ENCODE peak calls at places on chromosome 7, in four cellular contexts. G is A549, U is GM20000, Q is kidney epithelial cell. N is an unnamed sample.

GRCh38 chr7:2258661-2259365 is 16.8 kb downstream of the NUDT1 start:
- DNase-seq in G (no peak), U (peak), Q (no peak), N (peak)

GRCh38 chr7:78779788-78780187 is 673.7 kb downstream of the MAGI2 start:
- DNase-seq in G (no peak), U (no peak), Q (no peak), N (no peak)

GRCh38 chr7:117807688-117808087 is 65.6 kb downstream of the CTTNBP2 start:
- DNase-seq in G (no peak), U (no peak), Q (no peak), N (no peak)

GRCh38 chr7:29100857-29101256 is 45.5 kb downstream of the CPVL start:
- DNase-seq in G (no peak), U (no peak), Q (no peak), N (no peak)

GRCh38 chr7:40299097-40299496 is 164.3 kb downstream of the SUGCT start:
- DNase-seq in G (no peak), U (no peak), Q (peak), N (no peak)

GRCh38 chr7:41880107-41880506 is 177.2 kb upstream of the INHBA start:
- DNase-seq in G (no peak), U (no peak), Q (no peak), N (no peak)

GRCh38 chr7:71739520-71740195 is 607.7 kb downstream of the GALNT17 start:
- DNase-seq in G (no peak), U (no peak), Q (no peak), N (no peak)

GRCh38 chr7:90407484-90407821 is 4.2 kb downstream of the CLDN12 start:
- DNase-seq in G (no peak), U (no peak), Q (no peak), N (no peak)

GRCh38 chr7:110675383-110676103 is 415.4 kb upstream of the LRRN3 start:
- DNase-seq in G (no peak), U (no peak), Q (no peak), N (no peak)

GRCh38 chr7:128041203-128041602 is 10.0 kb upstream of the LRRC4 start:
- DNase-seq in G (no peak), U (no peak), Q (no peak), N (no peak)

GRCh38 chr7:155291045-155291530 is 6.6 kb upstream of the INSIG1 start:
- DNase-seq in G (peak), U (no peak), Q (peak), N (no peak)

GRCh38 chr7:85191383-85191782 is 4.5 kb upstream of the SEMA3D start:
- DNase-seq in G (peak), U (no peak), Q (no peak), N (no peak)

GRCh38 chr7:77415822-77416620 is at the start of gene GSAP:
- DNase-seq in G (peak), U (peak), Q (no peak), N (peak)

GRCh38 chr7:293681-294439 is 3.9 kb downstream of the FOXL3 start:
- DNase-seq in G (no peak), U (no peak), Q (no peak), N (no peak)

GRCh38 chr7:129256221-129256620 is 31.4 kb downstream of the AHCYL2 start:
- DNase-seq in G (no peak), U (no peak), Q (no peak), N (no peak)

GRCh38 chr7:144098776-144099175 is 10.6 kb upstream of the OR2A2 start:
- DNase-seq in G (no peak), U (no peak), Q (no peak), N (no peak)

GRCh38 chr7:131921016-131921415 is 364.6 kb upstream of the PODXL start:
- DNase-seq in G (no peak), U (no peak), Q (no peak), N (no peak)

GRCh38 chr7:102306916-102307677 is 20.4 kb downstream of the SH2B2 start:
- DNase-seq in G (no peak), U (peak), Q (peak), N (peak)

GRCh38 chr7:29139191-29139590 is 7.1 kb downstream of the CPVL start:
- DNase-seq in G (no peak), U (no peak), Q (peak), N (no peak)

GRCh38 chr7:99041526-99041925 is 102.4 kb downstream of the SMURF1 start:
- DNase-seq in G (no peak), U (no peak), Q (no peak), N (no peak)

GRCh38 chr7:30913821-30914515 is 2.3 kb downstream of the AQP1 start:
- DNase-seq in G (no peak), U (no peak), Q (no peak), N (no peak)

GRCh38 chr7:100122568-100122967 is 3.1 kb downstream of the CNPY4 start:
- DNase-seq in G (no peak), U (no peak), Q (no peak), N (no peak)

GRCh38 chr7:93232673-93233018 is 480 bp downstream of the VPS50 start:
- DNase-seq in G (peak), U (no peak), Q (no peak), N (no peak)

GRCh38 chr7:130278892-130279690 is 12.4 kb downstream of the CPA2 start:
- DNase-seq in G (no peak), U (no peak), Q (no peak), N (no peak)

GRCh38 chr7:57769131-57769530 is 319.2 kb downstream of the ZNF716 start:
- DNase-seq in G (no peak), U (no peak), Q (no peak), N (no peak)

GRCh38 chr7:1081931-1082401 is 5.9 kb upstream of the GPER1 start:
- DNase-seq in G (no peak), U (no peak), Q (no peak), N (no peak)

GRCh38 chr7:76369011-76369410 is 10.2 kb upstream of the YWHAG start:
- DNase-seq in G (no peak), U (no peak), Q (no peak), N (no peak)

GRCh38 chr7:44152971-44153947 is 12.1 kb upstream of the MYL7 start:
- DNase-seq in G (no peak), U (no peak), Q (no peak), N (no peak)

GRCh38 chr7:134031835-134032617 is 95.1 kb upstream of the LRGUK start:
- DNase-seq in G (no peak), U (no peak), Q (no peak), N (no peak)

GRCh38 chr7:119397156-119397555 is 875.8 kb upstream of the KCND2 start:
- DNase-seq in G (no peak), U (no peak), Q (no peak), N (no peak)

GRCh38 chr7:17405786-17406185 is 107.3 kb downstream of the AHR start:
- DNase-seq in G (peak), U (no peak), Q (peak), N (no peak)

GRCh38 chr7:138876326-138876725 is 78.3 kb upstream of the ATP6V0A4 start:
- DNase-seq in G (no peak), U (no peak), Q (no peak), N (no peak)

GRCh38 chr7:151140826-151141225 is 26.7 kb downstream of the GBX1 start:
- DNase-seq in G (no peak), U (no peak), Q (no peak), N (no peak)

GRCh38 chr7:66549466-66549865 is 79.2 kb upstream of the KCTD7 start:
- DNase-seq in G (no peak), U (no peak), Q (no peak), N (no peak)

GRCh38 chr7:64863021-64863420 is 40.1 kb upstream of the ZNF273 start:
- DNase-seq in G (no peak), U (no peak), Q (no peak), N (no peak)

GRCh38 chr7:20152057-20152456 is 65.1 kb downstream of the MACC1 start:
- DNase-seq in G (no peak), U (no peak), Q (no peak), N (no peak)

GRCh38 chr7:82740246-82740848 is 296.8 kb upstream of the CACNA2D1 start:
- DNase-seq in G (peak), U (peak), Q (no peak), N (no peak)